ENCODE peak calls at places on chromosome 10, in four cellular contexts. A, F, Z and Q are unnamed samples. For H3K36me3, the result is how much of the 10 kb centered on the place peaks cover.

GRCh38 chr10:122853665-122854313 is 8.1 kb upstream of the CUZD1 start:
- ATAC-seq in Z (no peak), A (no peak), F (no peak), Q (no peak)

GRCh38 chr10:103053659-103054581 is 135.8 kb downstream of the CNNM2 start:
- ATAC-seq in Z (peak), F (peak), A (peak), Q (peak)

GRCh38 chr10:90274721-90275468 is 573.5 kb downstream of the KIF20B start:
- ATAC-seq in A (no peak), F (no peak), Z (peak), Q (no peak)

GRCh38 chr10:20017961-20018360 is 201.7 kb downstream of the PLXDC2 start:
- ATAC-seq in A (no peak), Z (no peak), F (no peak), Q (no peak)

GRCh38 chr10:22544325-22545068 is 169.9 kb downstream of the PIP4K2A start:
- ATAC-seq in Z (no peak), F (no peak), A (no peak), Q (no peak)

GRCh38 chr10:70920519-70920918 is 32.2 kb upstream of the PCBD1 start:
- ATAC-seq in Z (peak), F (no peak), A (no peak), Q (no peak)

GRCh38 chr10:21972584-21972983 is 30.9 kb downstream of the DNAJC1 start:
- ATAC-seq in F (no peak), A (no peak), Z (no peak), Q (no peak)

GRCh38 chr10:15719062-15719898 is 442 bp downstream of the ITGA8 start:
- ATAC-seq in F (no peak), A (peak), Z (no peak), Q (peak)

GRCh38 chr10:35413985-35414861 is 77.9 kb downstream of the CCNY start:
- ATAC-seq in A (no peak), F (peak), Z (no peak), Q (no peak)

GRCh38 chr10:10776363-10776762 is 241.3 kb upstream of the CELF2 start:
- ATAC-seq in F (no peak), Z (no peak), A (no peak), Q (no peak)

GRCh38 chr10:62133618-62134017 is 135.0 kb downstream of the RTKN2 start:
- ATAC-seq in Z (no peak), A (no peak), F (no peak), Q (no peak)
- H3K4me3 ChIP-seq in Z (no peak), A (no peak), F (no peak), Q (no peak)

GRCh38 chr10:119403927-119404326 is 138.6 kb downstream of the RGS10 start:
- ATAC-seq in A (no peak), Z (no peak), F (no peak), Q (no peak)

GRCh38 chr10:119404719-119405504 is 137.6 kb downstream of the RGS10 start:
- ATAC-seq in F (no peak), Z (no peak), A (no peak), Q (no peak)

GRCh38 chr10:119399466-119399865 is 143.1 kb downstream of the RGS10 start:
- ATAC-seq in F (no peak), A (no peak), Z (no peak), Q (no peak)

GRCh38 chr10:119398996-119399395 is 143.5 kb downstream of the RGS10 start:
- ATAC-seq in A (no peak), Z (no peak), F (no peak), Q (no peak)

DNA sequence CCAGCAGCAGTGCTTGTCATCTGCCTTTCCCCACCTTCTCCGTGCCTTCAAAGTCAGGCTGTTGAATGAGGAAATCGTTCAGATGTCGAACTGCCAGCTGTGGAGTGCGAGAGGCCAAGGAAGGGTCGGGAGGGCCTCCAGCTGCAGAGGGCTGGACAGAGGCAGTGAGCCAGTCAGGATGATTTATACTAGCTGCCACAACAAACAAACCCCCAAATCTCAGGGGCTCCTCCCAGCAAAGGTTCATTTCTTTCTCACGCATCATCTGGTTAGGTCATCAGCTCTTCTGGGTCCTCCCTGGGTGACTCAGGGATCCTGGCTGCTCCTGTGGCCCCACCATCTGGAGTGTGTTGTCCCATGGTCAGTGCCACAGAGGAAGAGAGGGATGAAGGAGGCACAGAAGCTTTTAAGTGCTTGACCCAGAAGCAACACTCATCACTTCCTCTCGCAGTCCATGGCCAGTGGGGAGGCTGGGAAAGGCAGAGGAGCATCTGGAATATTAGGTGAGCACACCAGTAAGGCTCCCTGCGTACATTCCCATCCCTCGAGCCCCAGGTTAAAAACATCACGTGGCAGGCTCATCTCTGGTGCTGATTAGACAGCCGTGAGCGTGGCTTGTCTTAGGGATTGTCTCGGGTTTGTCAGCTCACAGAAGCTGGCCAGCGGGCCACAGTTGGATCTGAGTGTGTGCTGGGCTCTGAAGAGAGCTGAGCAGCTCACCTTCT is 140.7 kb downstream of the RGS10 start:
- ATAC-seq in A (no peak), Z (peak), F (peak), Q (peak)
- TF ChIP-seq POLR2AphosphoS5 in A (no peak), Z (no peak), F (no peak), Q (peak)

GRCh38 chr10:33328253-33328652 is 6.2 kb downstream of the NRP1 start:
- ATAC-seq in F (no peak), Z (no peak), A (no peak), Q (no peak)
- H3K36me3 ChIP-seq in F (under half), Z (under half), A (under half), Q (under half)

DNA sequence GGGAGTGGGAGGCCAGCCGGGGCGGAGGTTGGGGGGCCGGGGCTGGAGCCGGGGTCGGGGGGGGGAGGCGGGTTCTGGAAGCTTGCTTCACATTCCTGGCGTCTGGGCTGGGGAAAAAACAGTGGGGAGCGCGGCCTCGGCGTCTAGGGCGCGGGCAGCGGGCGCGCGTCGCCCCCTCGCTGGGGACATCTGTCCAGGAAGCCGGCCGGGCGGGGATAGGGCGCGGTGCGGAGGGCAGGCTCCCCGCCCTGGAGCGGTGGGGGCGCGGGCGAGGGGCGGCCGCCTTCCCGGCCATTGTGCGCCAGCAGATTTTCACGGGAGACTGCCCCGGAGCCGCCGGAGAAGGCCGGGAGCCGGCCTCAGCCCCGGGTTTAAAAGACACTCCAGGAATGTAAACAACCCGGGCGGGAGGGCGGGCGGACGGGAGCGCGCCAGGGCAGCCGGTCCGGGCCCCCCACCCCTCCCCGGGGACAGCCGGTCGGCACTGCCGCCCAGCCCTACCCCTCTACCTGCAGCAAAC is 1.4 kb downstream of the ZMIZ1 start:
- ATAC-seq in A (peak), Z (no peak), F (peak), Q (peak)
- H3K4me3 ChIP-seq in A (peak), Z (peak), F (peak), Q (peak)

GRCh38 chr10:132518572-132519381 is 18.8 kb upstream of the INPP5A start:
- ATAC-seq in Z (peak), F (peak), A (peak), Q (no peak)

GRCh38 chr10:132521466-132522102 is 16.0 kb upstream of the INPP5A start:
- ATAC-seq in F (no peak), Z (no peak), A (no peak), Q (no peak)

GRCh38 chr10:132519382-132520146 is 18.0 kb upstream of the INPP5A start:
- ATAC-seq in Z (no peak), F (no peak), A (no peak), Q (no peak)

GRCh38 chr10:132521041-132521465 is 16.5 kb upstream of the INPP5A start:
- ATAC-seq in Z (no peak), F (no peak), A (no peak), Q (no peak)

DNA sequence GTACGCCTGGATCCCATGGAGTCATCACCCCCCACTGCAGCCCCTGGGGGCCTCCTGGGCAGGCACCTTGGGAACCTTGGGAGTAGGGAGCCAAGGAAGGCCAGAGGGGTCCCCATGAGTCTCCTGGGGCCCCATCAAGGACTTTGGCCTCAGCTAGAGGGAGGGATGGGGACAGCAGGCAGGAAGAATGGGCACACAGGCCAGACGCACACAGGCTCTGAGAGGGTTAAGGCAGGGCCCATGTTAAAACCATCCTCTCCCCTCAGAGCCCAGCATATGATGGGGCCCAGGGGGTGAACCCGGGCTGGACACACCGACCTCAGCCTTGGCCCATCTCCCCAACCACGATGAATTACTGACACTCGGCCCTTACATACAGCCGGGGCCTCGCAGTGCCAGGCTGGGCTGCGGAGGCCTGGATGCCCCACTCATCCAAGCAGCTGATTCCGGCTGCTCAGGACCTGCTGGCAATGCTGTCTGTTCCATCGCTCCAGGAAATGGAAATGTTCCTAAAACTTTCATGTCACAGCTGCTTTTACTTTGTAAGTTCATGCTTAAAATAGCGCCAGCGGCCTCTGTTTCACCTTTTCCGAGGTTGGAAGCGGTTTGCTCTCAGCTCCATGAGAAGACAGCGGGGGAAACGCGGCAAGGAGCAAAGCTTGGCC is 17.3 kb upstream of the INPP5A start:
- ATAC-seq in Z (no peak), A (no peak), F (no peak), Q (peak)
- TF ChIP-seq POLR2AphosphoS5 in Z (no peak), A (no peak), F (no peak), Q (peak)

GRCh38 chr10:86918022-86918471 is 39.4 kb downstream of the MMRN2 start:
- ATAC-seq in A (no peak), F (no peak), Z (no peak), Q (peak)
- H3K36me3 ChIP-seq in A (under half), F (half or more), Z (under half), Q (half or more)

GRCh38 chr10:60238408-60239100 is 151.1 kb downstream of the ANK3 start:
- ATAC-seq in Z (peak), F (peak), A (peak), Q (no peak)
- H3K4me3 ChIP-seq in Z (no peak), F (no peak), A (no peak), Q (no peak)

GRCh38 chr10:114714281-114714741 is 56.2 kb upstream of the ABLIM1 start:
- ATAC-seq in A (peak), F (no peak), Z (peak), Q (no peak)
- TF ChIP-seq POLR2AphosphoS5 in A (no peak), F (no peak), Z (no peak), Q (no peak)

GRCh38 chr10:114441107-114441506 is 36.8 kb upstream of the AFAP1L2 start:
- ATAC-seq in F (no peak), Z (no peak), A (no peak), Q (no peak)

GRCh38 chr10:114442115-114442630 is 37.9 kb upstream of the AFAP1L2 start:
- ATAC-seq in A (no peak), F (no peak), Z (no peak), Q (no peak)

GRCh38 chr10:114432704-114433103 is 28.4 kb upstream of the AFAP1L2 start:
- ATAC-seq in Z (no peak), A (no peak), F (no peak), Q (no peak)

GRCh38 chr10:114437456-114438292 is 33.4 kb upstream of the AFAP1L2 start:
- ATAC-seq in A (peak), F (peak), Z (peak), Q (no peak)

GRCh38 chr10:114436941-114437340 is 32.6 kb upstream of the AFAP1L2 start:
- ATAC-seq in F (no peak), Z (no peak), A (no peak), Q (no peak)
- H3K36me3 ChIP-seq in F (under half), Z (under half), A (under half), Q (under half)

GRCh38 chr10:113411456-113411855 is 141.4 kb upstream of the HABP2 start:
- ATAC-seq in F (no peak), A (no peak), Z (no peak), Q (no peak)
- H3K4me3 ChIP-seq in F (no peak), A (no peak), Z (no peak), Q (no peak)